ENCODE peak calls at places on chromosomes 1 and 21, in six cellular contexts. V, Z, E, S, J and W are unnamed samples.

GRCh38 chr1:183417691-183418491 is at the start of gene NMNAT2:
- DNase-seq in E (no peak), S (no peak), J (peak), V (peak), Z (peak), W (peak)

GRCh38 chr1:71461416-71461815 is 380.6 kb upstream of the ZRANB2 start:
- DNase-seq in S (no peak), E (no peak), J (no peak), V (no peak), Z (no peak), W (no peak)

GRCh38 chr1:110877776-110878175 is 4.8 kb downstream of the CD53 start:
- DNase-seq in E (no peak), S (no peak), Z (no peak), V (no peak), J (no peak), W (no peak)

GRCh38 chr1:176961678-176962077 is 202.8 kb downstream of the ASTN1 start:
- DNase-seq in S (no peak), J (no peak), V (no peak), Z (no peak), E (no peak), W (no peak)

GRCh38 chr21:14545906-14546480 is at the start of gene SAMSN1:
- DNase-seq in E (peak), S (no peak), Z (no peak), V (no peak), J (peak), W (peak)

GRCh38 chr1:36172983-36173382 is 17.0 kb downstream of the MAP7D1 start:
- DNase-seq in J (peak), V (no peak), S (no peak), E (no peak), Z (no peak), W (peak)

GRCh38 chr1:108813326-108813725 is 43.6 kb downstream of the AKNAD1 start:
- DNase-seq in S (no peak), E (no peak), V (no peak), Z (no peak), J (no peak), W (no peak)

GRCh38 chr1:17338706-17339493 is 30.9 kb downstream of the PADI4 start:
- DNase-seq in E (no peak), S (no peak), J (no peak), Z (no peak), V (no peak), W (no peak)

GRCh38 chr1:61925591-61926298 is 183.5 kb downstream of the PATJ start:
- DNase-seq in S (no peak), J (no peak), E (no peak), Z (no peak), V (no peak), W (no peak)

GRCh38 chr1:231211005-231211857 is 29.8 kb upstream of the GNPAT start:
- DNase-seq in J (peak), E (peak), Z (peak), V (peak), S (no peak), W (peak)

GRCh38 chr21:46226146-46226545 is 2.4 kb downstream of the LSS start:
- DNase-seq in Z (no peak), J (peak), E (no peak), S (no peak), V (no peak), W (peak)

GRCh38 chr1:156709743-156710489 is 4.5 kb upstream of the CRABP2 start:
- DNase-seq in S (no peak), J (peak), V (peak), Z (no peak), E (no peak), W (peak)

GRCh38 chr21:31558839-31559367 is 100.6 kb upstream of the SOD1 start:
- DNase-seq in V (peak), E (peak), S (peak), J (peak), Z (peak), W (peak)

GRCh38 chr1:237864338-237865244 is 26.1 kb downstream of the ZP4 start:
- DNase-seq in V (peak), J (peak), Z (peak), S (no peak), E (no peak), W (peak)

GRCh38 chr1:201430790-201431189 is 9.3 kb upstream of the TNNI1 start:
- DNase-seq in S (no peak), Z (no peak), V (no peak), J (no peak), E (no peak), W (no peak)

GRCh38 chr1:70760170-70760569 is 287.4 kb downstream of the PTGER3 start:
- DNase-seq in S (no peak), J (peak), Z (no peak), V (no peak), E (no peak), W (no peak)

GRCh38 chr21:46264690-46265144 is 20.7 kb downstream of the MCM3AP start:
- DNase-seq in J (no peak), E (no peak), S (no peak), Z (no peak), V (no peak), W (no peak)

GRCh38 chr1:38190978-38191377 is 144.4 kb upstream of the POU3F1 start:
- DNase-seq in E (no peak), S (no peak), Z (no peak), J (no peak), V (no peak), W (no peak)

GRCh38 chr1:95733671-95734070 is 499.7 kb downstream of the RWDD3 start:
- DNase-seq in J (no peak), V (no peak), E (no peak), Z (no peak), S (no peak), W (no peak)

GRCh38 chr1:17558541-17558940 is 19.0 kb downstream of the ARHGEF10L start:
- DNase-seq in Z (no peak), V (no peak), E (no peak), S (no peak), J (no peak), W (no peak)

GRCh38 chr1:158121604-158122254 is 59.0 kb upstream of the CD1D start:
- DNase-seq in Z (no peak), S (no peak), J (peak), E (no peak), V (no peak), W (peak)

GRCh38 chr1:24501371-24502167 is 1.1 kb upstream of the RCAN3 start:
- DNase-seq in E (no peak), S (no peak), J (no peak), Z (no peak), V (no peak), W (peak)

DNA sequence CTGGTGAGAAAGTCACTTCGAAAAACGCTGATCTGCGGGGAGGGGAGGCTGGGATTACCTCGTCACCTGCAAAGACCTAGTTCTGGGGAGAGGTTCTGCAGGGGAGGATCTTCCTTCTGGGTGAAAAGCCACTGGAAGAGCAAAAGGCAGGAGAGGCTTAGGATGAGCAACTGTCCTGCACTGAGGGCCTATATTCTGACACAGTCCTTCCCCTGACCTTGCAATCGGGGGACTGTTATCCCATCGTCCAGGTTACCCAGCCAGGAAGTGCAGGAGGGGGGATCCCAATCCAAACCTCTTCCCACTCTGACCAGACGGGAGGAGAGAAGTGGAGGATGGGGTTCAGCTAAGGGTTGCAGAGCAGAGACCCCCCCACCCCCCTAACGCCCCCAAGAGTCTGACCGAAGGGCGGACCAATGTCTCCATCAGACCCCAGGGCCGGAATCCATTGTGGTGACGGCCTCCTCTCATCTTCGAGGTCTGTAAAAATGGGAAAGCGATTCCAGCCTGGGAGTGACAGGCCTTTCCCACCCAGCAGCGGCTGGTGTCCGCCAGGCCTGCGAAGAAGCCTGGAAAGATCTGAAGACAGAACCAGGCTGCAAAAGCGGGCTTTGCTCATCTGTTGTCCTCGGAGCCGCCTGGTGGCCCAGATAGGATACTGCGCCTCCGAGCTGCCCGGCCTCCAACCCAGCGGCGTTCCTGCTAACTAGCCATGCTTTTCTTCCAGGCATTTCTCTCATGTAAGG is 1.6 kb upstream of the DHRS3 start:
- DNase-seq in V (peak), Z (peak), E (peak), S (peak), J (peak), W (peak)
- TF ChIP-seq CTCF in V (peak), Z (peak), E (peak), S (peak), J (peak), W (peak)

GRCh38 chr1:165635329-165635728 is 4.3 kb downstream of the MGST3 start:
- DNase-seq in J (no peak), V (no peak), S (no peak), E (no peak), Z (no peak), W (peak)
- TF ChIP-seq CTCF in J (no peak), V (no peak), S (no peak), E (no peak), Z (no peak), W (no peak)

DNA sequence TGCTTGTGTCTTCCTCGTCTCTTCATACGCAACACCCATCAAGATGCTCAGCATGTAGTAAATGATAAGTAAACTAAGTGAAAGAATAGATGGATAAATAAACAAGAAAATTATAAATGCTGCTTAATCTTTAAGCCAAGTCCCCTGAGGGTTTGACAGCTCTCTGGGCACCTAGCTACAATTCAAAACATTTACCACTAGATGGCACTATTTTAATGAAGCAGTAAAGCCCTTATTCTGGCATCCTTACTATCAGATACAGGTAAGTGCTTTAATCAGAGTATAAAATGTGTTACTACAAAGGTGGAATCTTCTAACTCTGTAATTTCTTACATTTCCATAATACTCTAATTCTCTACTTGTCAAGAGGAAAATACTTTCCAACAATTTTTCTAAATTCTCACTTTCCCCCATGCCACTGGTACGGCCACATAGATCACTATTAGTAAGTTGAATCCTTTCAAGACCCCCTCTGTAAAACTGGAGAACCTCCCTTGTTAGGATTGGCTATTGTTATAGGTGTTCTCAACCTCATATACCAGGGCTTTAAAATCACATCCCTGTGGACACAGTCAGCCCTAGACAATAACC is 137.8 kb downstream of the BARHL2 start:
- DNase-seq in S (no peak), E (no peak), Z (no peak), V (no peak), J (peak), W (peak)
- TF ChIP-seq CTCF in S (peak), E (peak), Z (peak), V (peak), J (peak), W (peak)

GRCh38 chr1:90732136-90732535 is 15.0 kb upstream of the BARHL2 start:
- DNase-seq in J (no peak), E (no peak), V (no peak), Z (no peak), S (no peak), W (no peak)
- TF ChIP-seq CTCF in J (no peak), E (no peak), V (no peak), Z (no peak), S (no peak), W (no peak)

GRCh38 chr1:82562448-82562847 is 761.7 kb downstream of the ADGRL2 start:
- DNase-seq in J (peak), S (no peak), E (no peak), Z (no peak), V (no peak), W (peak)

GRCh38 chr1:82567308-82567707 is 766.6 kb downstream of the ADGRL2 start:
- DNase-seq in Z (no peak), J (no peak), E (no peak), S (no peak), V (no peak), W (no peak)

GRCh38 chr1:82565546-82565945 is 764.8 kb downstream of the ADGRL2 start:
- DNase-seq in J (peak), E (no peak), V (no peak), Z (no peak), S (no peak), W (peak)

GRCh38 chr1:82564338-82564737 is 763.6 kb downstream of the ADGRL2 start:
- DNase-seq in S (no peak), E (no peak), V (no peak), Z (no peak), J (no peak), W (no peak)

GRCh38 chr1:82565146-82565545 is 764.4 kb downstream of the ADGRL2 start:
- DNase-seq in J (peak), E (no peak), Z (no peak), V (no peak), S (no peak), W (peak)
- TF ChIP-seq CTCF in J (peak), E (no peak), Z (no peak), V (no peak), S (peak), W (no peak)